ENCODE peak calls at places on chromosomes 13 and 19, in four cellular contexts. J, Z, N and I are unnamed samples.

GRCh38 chr13:27172495-27172842 is 858 bp upstream of the USP12 start:
- DNase-seq in Z (peak; percentile 63), N (no peak), J (no peak), I (no peak)

GRCh38 chr19:21691656-21692055 is 75.7 kb downstream of the ZNF100 start:
- DNase-seq in J (no peak), Z (no peak), N (no peak), I (no peak)

GRCh38 chr19:46073268-46073922 is 32.6 kb upstream of the IGFL4 start:
- DNase-seq in Z (peak; percentile 5), J (no peak), N (no peak), I (no peak)

GRCh38 chr13:59144700-59145099 is 1019.0 kb downstream of the DIAPH3 start:
- DNase-seq in Z (no peak), J (no peak), N (no peak), I (no peak)

GRCh38 chr19:29085630-29086029 is 127.3 kb downstream of the UQCRFS1 start:
- DNase-seq in N (no peak), Z (no peak), J (no peak), I (no peak)

GRCh38 chr13:33882804-33883203 is 64.9 kb downstream of the RFC3 start:
- DNase-seq in N (no peak), J (no peak), Z (no peak), I (no peak)

GRCh38 chr13:26942184-26942583 is 181.6 kb upstream of the GPR12 start:
- DNase-seq in N (no peak), J (no peak), Z (no peak), I (no peak)

GRCh38 chr13:30147380-30147779 is 160.0 kb downstream of the KATNAL1 start:
- DNase-seq in Z (no peak), J (no peak), N (no peak), I (no peak)

GRCh38 chr19:2278504-2279158 is 3.3 kb downstream of the PEAK3 start:
- DNase-seq in J (no peak), N (no peak), Z (no peak), I (no peak)

GRCh38 chr13:28638756-28639155 is 20.2 kb upstream of the POMP start:
- DNase-seq in Z (no peak), J (no peak), N (no peak), I (no peak)

GRCh38 chr19:34171539-34171876 is 796 bp upstream of the LSM14A start:
- DNase-seq in J (no peak), N (no peak), Z (peak; percentile 93), I (no peak)

GRCh38 chr13:111537115-111537728 is 216.8 kb downstream of the TEX29 start:
- DNase-seq in J (no peak), N (no peak), Z (no peak), I (no peak)

GRCh38 chr13:64538711-64539110 is 2691.4 kb downstream of the PCDH9 start:
- DNase-seq in J (no peak), N (no peak), Z (peak; percentile 13), I (no peak)

GRCh38 chr13:72535076-72535475 is 192.4 kb downstream of the MZT1 start:
- DNase-seq in J (no peak), N (peak; percentile 23), Z (no peak), I (no peak)

GRCh38 chr19:33376931-33377557 is 3.5 kb downstream of the CEBPG start:
- DNase-seq in Z (no peak), J (no peak), N (no peak), I (peak; percentile 31)

GRCh38 chr13:65063753-65064152 is 2166.4 kb downstream of the PCDH9 start:
- DNase-seq in N (peak; percentile 35), J (no peak), Z (peak; percentile 72), I (no peak)

GRCh38 chr19:56271096-56271495 is 1.5 kb upstream of the EDDM13 start:
- DNase-seq in N (no peak), Z (no peak), J (no peak), I (no peak)

GRCh38 chr13:94033098-94033497 is 446.4 kb downstream of the DCT start:
- DNase-seq in Z (no peak), N (peak; percentile 66), J (no peak), I (no peak)
- H3K4me1 ChIP-seq in Z (no peaks in the 10 kb centered on the region), N (peaks cover 76% of the 10 kb centered on the region), J (no peaks in the 10 kb centered on the region), I (peaks cover 25% of the 10 kb centered on the region)

GRCh38 chr13:43769552-43769951 is 17.2 kb downstream of the ENOX1 start:
- DNase-seq in N (no peak), Z (no peak), J (no peak), I (no peak)

GRCh38 chr13:43767351-43767901 is 19.3 kb downstream of the ENOX1 start:
- DNase-seq in N (no peak), J (no peak), Z (no peak), I (no peak)

GRCh38 chr13:43763143-43763759 is 23.5 kb downstream of the ENOX1 start:
- DNase-seq in N (peak; percentile 6), Z (no peak), J (no peak), I (no peak)

GRCh38 chr13:43764349-43764748 is 22.4 kb downstream of the ENOX1 start:
- DNase-seq in N (no peak), Z (no peak), J (no peak), I (no peak)

DNA sequence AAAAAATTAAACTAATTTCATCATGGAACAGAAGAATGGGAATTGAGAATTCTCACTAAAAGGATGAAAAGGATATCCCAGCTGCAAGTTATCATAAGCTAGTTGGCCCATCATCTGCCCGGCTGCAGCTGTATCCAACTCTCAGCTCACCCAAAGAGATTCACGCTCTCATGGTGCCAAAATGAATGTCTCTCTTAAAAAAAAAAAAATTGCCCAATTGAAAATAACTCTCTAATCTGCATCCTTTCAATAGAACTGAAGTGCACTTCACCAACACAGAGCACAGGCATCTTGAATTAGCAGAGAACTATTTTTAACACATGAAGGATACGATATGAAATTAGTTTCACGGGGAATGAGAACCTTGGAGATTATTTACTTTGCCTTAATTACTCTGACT is 20.0 kb downstream of the ENOX1 start:
- DNase-seq in N (no peak), Z (no peak), J (no peak), I (no peak)
- H3K4me3 ChIP-seq in N (no peak overlapping the region), Z (no peak overlapping the region), J (no peak overlapping the region), I (no peak overlapping the region)

DNA sequence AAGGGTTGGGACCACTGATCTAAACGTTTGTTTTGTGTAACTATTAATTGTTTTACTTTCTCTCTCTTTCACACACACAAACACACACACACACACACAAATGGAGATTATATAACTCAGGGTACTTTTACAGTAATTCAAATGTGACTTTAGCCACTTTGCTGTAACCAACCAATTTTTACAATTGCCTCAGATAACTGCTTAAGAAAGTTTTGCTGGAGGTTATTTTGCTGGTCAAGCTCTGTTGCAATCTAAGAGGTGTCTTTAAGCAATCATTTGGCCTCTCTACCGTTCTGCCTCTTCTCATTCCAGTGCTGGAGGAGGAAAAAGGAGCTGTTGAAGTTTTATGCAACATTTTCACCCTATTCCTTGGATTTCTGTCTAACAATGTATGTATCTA is 63.0 kb downstream of the TBC1D4 start:
- DNase-seq in Z (peak; percentile 21), J (no peak), N (no peak), I (no peak)
- H3K4me1 ChIP-seq in Z (peaks cover 11% of the 10 kb centered on the region), J (peaks cover 13% of the 10 kb centered on the region), N (no peaks in the 10 kb centered on the region), I (no peaks in the 10 kb centered on the region)

DNA sequence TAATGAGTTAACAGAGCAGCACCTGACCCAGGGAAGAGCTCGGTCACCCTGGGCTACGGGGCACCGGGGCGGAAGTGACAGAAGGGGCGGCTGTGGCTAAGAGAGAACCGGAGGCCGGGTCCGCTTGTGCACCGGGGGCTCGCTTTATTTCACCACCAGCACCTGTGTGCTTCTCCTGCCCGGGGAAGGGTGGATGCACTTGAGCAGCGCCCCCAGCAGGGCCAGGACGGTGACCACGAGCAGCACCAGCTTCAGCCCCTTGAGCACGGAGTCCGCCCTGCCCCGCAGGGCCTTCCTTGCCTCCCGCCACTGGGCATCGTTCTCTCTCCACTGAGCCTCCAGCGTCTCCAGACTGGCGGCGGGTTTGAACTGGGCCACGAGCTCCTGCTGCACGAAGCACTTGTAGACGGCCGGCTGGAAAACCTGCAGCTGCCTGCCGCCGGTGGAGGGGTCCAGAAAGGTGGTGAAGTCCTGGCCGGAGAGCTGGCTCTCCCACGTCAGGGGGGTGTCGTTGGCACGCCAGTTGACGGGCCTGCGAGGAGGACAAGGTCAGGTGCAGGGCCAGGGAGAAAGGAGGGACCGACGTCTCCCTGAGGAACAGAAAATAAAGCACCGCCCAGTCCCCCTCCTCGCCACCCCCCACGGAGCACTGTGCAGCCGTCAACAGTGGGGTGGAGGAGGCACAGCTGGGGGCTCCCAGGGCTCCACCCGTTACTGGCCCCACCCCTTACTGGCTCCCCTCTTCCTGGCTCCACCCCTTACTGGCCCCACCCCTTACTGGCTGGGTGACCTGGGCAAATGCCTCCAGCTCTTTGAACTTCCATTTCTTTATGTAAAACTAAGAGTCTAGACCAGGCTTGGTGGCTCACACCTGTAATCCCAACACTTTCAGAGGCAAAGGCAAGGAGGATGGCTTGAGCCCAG is 3.6 kb downstream of the FAM187B start:
- DNase-seq in J (no peak), Z (no peak), N (no peak), I (peak; percentile 78)
- H3K4me3 ChIP-seq in J (no peak overlapping the region), Z (no peak overlapping the region), N (no peak overlapping the region), I (no peak overlapping the region)

GRCh38 chr13:114061746-114062145 is 70.7 kb downstream of the RASA3 start:
- DNase-seq in Z (no peak), J (no peak), N (no peak), I (no peak)
- H3K4me1 ChIP-seq in Z (peaks cover 33% of the 10 kb centered on the region), J (peaks cover 55% of the 10 kb centered on the region), N (peaks cover 22% of the 10 kb centered on the region), I (peaks cover 9% of the 10 kb centered on the region)